ENCODE peak calls at places on chromosomes 13 and 19, in eight cellular contexts. V is astrocyte of the spinal cord; T is breast epithelium; D is tibial nerve; F is cardiac fibroblast; A is CD4-positive, alpha-beta T cell; E is lower lobe of right lung; O is fibroblast of the aortic adventitia. I is an unnamed sample.

GRCh38 chr13:24694907-24695306 is 14.7 kb downstream of the ATP12A start:
- DNase-seq in V (no peak), T (no peak), D (no peak), F (no peak), A (no peak), E (no peak), O (no peak), I (no peak)

GRCh38 chr19:14030997-14031718 is 404 bp upstream of the IL27RA start:
- DNase-seq in V (no peak), T (no peak), D (no peak), F (no peak), A (no peak), E (no peak), O (no peak), I (no peak)

GRCh38 chr19:16095071-16095571 is 16.6 kb upstream of the RAB8A start:
- DNase-seq in V (no peak), T (no peak), D (no peak), F (no peak), A (no peak), E (no peak), O (no peak), I (no peak)

GRCh38 chr19:4229179-4229931 is at the start of gene EBI3:
- DNase-seq in V (peak; percentile 72), T (no peak), D (peak; percentile 7), F (peak; percentile 64), A (no peak), E (no peak), O (peak; percentile 32), I (peak; percentile 49)

GRCh38 chr19:40598121-40598917 is 2.9 kb upstream of the LTBP4 start:
- DNase-seq in V (peak; percentile 90), T (peak; percentile 93), D (peak; percentile 96), F (peak; percentile 87), A (peak; percentile 72), E (peak; percentile 90), O (peak; percentile 87), I (peak; percentile 95)

GRCh38 chr19:6126335-6126974 is 9.0 kb upstream of the ACSBG2 start:
- DNase-seq in V (peak; percentile 64), T (no peak), D (no peak), F (peak; percentile 77), A (no peak), E (no peak), O (peak; percentile 73), I (peak; percentile 32)

GRCh38 chr13:48178126-48178525 is 54.9 kb upstream of the ITM2B start:
- DNase-seq in V (no peak), T (no peak), D (no peak), F (peak; percentile 17), A (no peak), E (no peak), O (peak; percentile 37), I (no peak)

GRCh38 chr19:6238256-6238642 is 41.5 kb downstream of the MLLT1 start:
- DNase-seq in V (no peak), T (no peak), D (no peak), F (peak; percentile 58), A (no peak), E (no peak), O (peak; percentile 71), I (no peak)

GRCh38 chr19:35320285-35320706 is 8.7 kb upstream of the CD22 start:
- DNase-seq in V (no peak), T (no peak), D (no peak), F (no peak), A (no peak), E (no peak), O (no peak), I (no peak)

GRCh38 chr19:3358919-3359849 is 7.2 kb upstream of the NFIC start:
- DNase-seq in V (peak; percentile 43), T (no peak), D (no peak), F (peak; percentile 77), A (peak; percentile 60), E (peak; percentile 85), O (no peak), I (peak; percentile 37)

GRCh38 chr19:15576526-15577156 is 38.4 kb upstream of the CYP4F8 start:
- DNase-seq in V (no peak), T (no peak), D (no peak), F (no peak), A (no peak), E (no peak), O (no peak), I (no peak)

GRCh38 chr19:12664406-12665280 is 1.9 kb downstream of the MAN2B1 start:
- DNase-seq in V (no peak), T (no peak), D (no peak), F (no peak), A (no peak), E (no peak), O (no peak), I (no peak)

GRCh38 chr19:28293685-28294084 is 919.3 kb downstream of the UQCRFS1 start:
- DNase-seq in V (no peak), T (no peak), D (no peak), F (no peak), A (no peak), E (no peak), O (no peak), I (no peak)

GRCh38 chr19:33292595-33293254 is 9.6 kb downstream of the CEBPA start:
- DNase-seq in V (no peak), T (no peak), D (no peak), F (no peak), A (no peak), E (peak; percentile 76), O (no peak), I (no peak)

GRCh38 chr19:16702123-16702522 is 17.5 kb upstream of the NWD1 start:
- DNase-seq in V (no peak), T (no peak), D (peak; percentile 83), F (peak; percentile 62), A (no peak), E (no peak), O (peak; percentile 88), I (no peak)

GRCh38 chr13:30905932-30906383 is at the start of gene MEDAG:
- DNase-seq in V (peak; percentile 78), T (no peak), D (peak; percentile 89), F (peak; percentile 94), A (no peak), E (peak; percentile 50), O (peak; percentile 97), I (no peak)

GRCh38 chr13:48749699-48750473 is 96.2 kb downstream of the CYSLTR2 start:
- DNase-seq in V (peak; percentile 98), T (no peak), D (peak; percentile 83), F (peak; percentile 94), A (peak; percentile 14), E (peak; percentile 65), O (peak; percentile 93), I (peak; percentile 75)

GRCh38 chr13:32200741-32201140 is 114.4 kb downstream of the ZAR1L start:
- DNase-seq in V (no peak), T (no peak), D (no peak), F (peak; percentile 26), A (no peak), E (no peak), O (peak; percentile 11), I (no peak)

GRCh38 chr13:57326532-57326931 is 159.5 kb downstream of the PRR20E start:
- DNase-seq in V (no peak), T (no peak), D (no peak), F (no peak), A (no peak), E (no peak), O (no peak), I (no peak)

GRCh38 chr19:3250675-3251074 is 26.2 kb downstream of the CELF5 start:
- DNase-seq in V (no peak), T (no peak), D (peak; percentile 14), F (peak; percentile 17), A (no peak), E (no peak), O (peak; percentile 15), I (peak; percentile 36)

GRCh38 chr19:55931936-55932386 is at the start of gene NLRP13:
- DNase-seq in V (no peak), T (no peak), D (no peak), F (no peak), A (no peak), E (no peak), O (no peak), I (no peak)

GRCh38 chr13:101399365-101399764 is 16.9 kb downstream of the NALCN start:
- DNase-seq in V (peak; percentile 59), T (no peak), D (no peak), F (no peak), A (no peak), E (no peak), O (no peak), I (no peak)

GRCh38 chr13:66665991-66666390 is 564.1 kb downstream of the PCDH9 start:
- DNase-seq in V (peak; percentile 93), T (no peak), D (no peak), F (peak; percentile 83), A (no peak), E (no peak), O (peak; percentile 66), I (peak; percentile 3)

GRCh38 chr19:10021446-10021845 is 8.2 kb downstream of the RDH8 start:
- DNase-seq in V (no peak), T (no peak), D (no peak), F (no peak), A (no peak), E (no peak), O (no peak), I (no peak)

GRCh38 chr13:33763021-33763420 is 54.9 kb upstream of the RFC3 start:
- DNase-seq in V (peak; percentile 46), T (no peak), D (no peak), F (peak; percentile 51), A (no peak), E (no peak), O (peak; percentile 62), I (no peak)

GRCh38 chr13:81106348-81106747 is 765.4 kb upstream of the SPRY2 start:
- DNase-seq in V (no peak), T (no peak), D (no peak), F (no peak), A (no peak), E (no peak), O (no peak), I (no peak)

GRCh38 chr13:112729408-112729807 is 39.6 kb downstream of the ATP11A start:
- DNase-seq in V (no peak), T (no peak), D (no peak), F (peak; percentile 71), A (no peak), E (peak; percentile 47), O (no peak), I (no peak)

GRCh38 chr13:102400619-102401125 is 1.2 kb downstream of the FGF14 start:
- DNase-seq in V (peak; percentile 2), T (no peak), D (no peak), F (no peak), A (no peak), E (peak; percentile 42), O (peak; percentile 3), I (no peak)
- TF ChIP-seq CTCF in V (no peak), T (no peak), D (no peak), F (no peak), A (no peak), E (no peak), O (no peak), I (no peak)

GRCh38 chr13:114111577-114111976 is 20.8 kb downstream of the RASA3 start:
- DNase-seq in V (peak; percentile 42), T (no peak), D (no peak), F (peak; percentile 31), A (no peak), E (no peak), O (no peak), I (no peak)
- TF ChIP-seq CTCF in V (no peak), T (no peak), D (no peak), F (no peak), A (no peak), E (no peak), O (no peak), I (no peak)

GRCh38 chr13:71017607-71018006 is 849.4 kb downstream of the DACH1 start:
- DNase-seq in V (no peak), T (no peak), D (no peak), F (no peak), A (no peak), E (no peak), O (no peak), I (no peak)
- TF ChIP-seq CTCF in V (no peak), T (no peak), D (no peak), F (no peak), A (no peak), E (no peak), O (no peak), I (no peak)

GRCh38 chr19:46404039-46404883 is 9.1 kb downstream of the CCDC8 start:
- DNase-seq in V (peak; percentile 34), T (no peak), D (peak; percentile 47), F (peak; percentile 61), A (no peak), E (peak; percentile 59), O (peak; percentile 59), I (peak; percentile 64)
- TF ChIP-seq CTCF in V (peak; percentile 41), T (no peak), D (no peak), F (no peak), A (no peak), E (peak; percentile 31), O (peak; percentile 31), I (peak; percentile 46)